ENCODE peak calls at places on chromosomes 12 and 14, in five cellular contexts. B, N, D, M and A are unnamed samples.

GRCh38 chr12:120453977-120454376 is 7.7 kb downstream of the GATC start:
- DNase-seq in B (no peak), M (no peak), N (no peak), D (peak), A (no peak)

GRCh38 chr14:89720741-89721315 is 233.7 kb downstream of the EFCAB11 start:
- DNase-seq in M (peak), N (no peak), B (no peak), D (peak), A (no peak)

GRCh38 chr14:93186461-93186860 is 1.3 kb downstream of the LYSET start:
- DNase-seq in B (no peak), M (no peak), D (no peak), N (no peak), A (no peak)

GRCh38 chr12:127600211-127600610 is 666.8 kb upstream of the TMEM132C start:
- DNase-seq in B (no peak), M (no peak), D (no peak), N (no peak), A (no peak)

GRCh38 chr12:22527999-22528398 is 16.3 kb downstream of the C2CD5 start:
- DNase-seq in N (peak), D (no peak), M (no peak), B (no peak), A (peak)

GRCh38 chr14:93788557-93789365 is 476 bp upstream of the PRIMA1 start:
- DNase-seq in D (no peak), B (no peak), N (no peak), M (no peak), A (no peak)

GRCh38 chr12:121953695-121954094 is 35.3 kb downstream of the CFAP251 start:
- DNase-seq in N (no peak), M (no peak), B (no peak), D (no peak), A (no peak)

GRCh38 chr12:38152816-38153736 is 163.5 kb upstream of the ALG10B start:
- DNase-seq in D (no peak), N (no peak), B (no peak), M (no peak), A (no peak)

GRCh38 chr12:3304436-3305135 is 186.4 kb upstream of the PRMT8 start:
- DNase-seq in M (no peak), B (no peak), N (peak), D (no peak), A (peak)

GRCh38 chr12:71981149-71981548 is 42.5 kb downstream of the TPH2 start:
- DNase-seq in N (no peak), M (no peak), B (no peak), D (no peak), A (no peak)

GRCh38 chr12:9741726-9742125 is 8.8 kb upstream of the CLECL1 start:
- DNase-seq in D (peak), M (peak), N (no peak), B (no peak), A (no peak)

GRCh38 chr12:46131729-46132128 is 137.1 kb downstream of the SLC38A1 start:
- DNase-seq in D (no peak), B (no peak), N (peak), M (no peak), A (no peak)

GRCh38 chr14:104245075-104245474 is 106.7 kb downstream of the KIF26A start:
- DNase-seq in D (no peak), B (no peak), M (no peak), N (no peak), A (no peak)

GRCh38 chr12:29783773-29784666 is at the start of gene TMTC1:
- DNase-seq in M (no peak), N (peak), D (no peak), B (peak), A (no peak)

GRCh38 chr14:68145539-68145938 is 326.0 kb downstream of the RAD51B start:
- DNase-seq in N (peak), D (no peak), M (no peak), B (no peak), A (no peak)

GRCh38 chr14:104800600-104801283 is at the start of gene ZBTB42:
- DNase-seq in D (peak), N (peak), B (no peak), M (peak), A (no peak)

GRCh38 chr14:105065280-105066228 is at the start of gene GPR132:
- DNase-seq in N (no peak), B (peak), M (peak), D (peak), A (no peak)

GRCh38 chr12:111211910-111212757 is 156.8 kb downstream of the PHETA1 start:
- DNase-seq in B (no peak), N (no peak), M (no peak), D (no peak), A (no peak)

GRCh38 chr12:109308534-109309440 is at the start of gene FOXN4:
- DNase-seq in D (no peak), B (no peak), M (no peak), N (no peak), A (no peak)

GRCh38 chr14:51302319-51303030 is 62.4 kb downstream of the TMX1 start:
- DNase-seq in M (no peak), D (no peak), N (no peak), B (no peak), A (no peak)

GRCh38 chr14:90644882-90645281 is 171.3 kb downstream of the TTC7B start:
- DNase-seq in M (no peak), N (peak), B (no peak), D (no peak), A (peak)

GRCh38 chr14:60266021-60266937 is 17.3 kb downstream of the PPM1A start:
- DNase-seq in N (no peak), B (no peak), M (peak), D (no peak), A (no peak)

GRCh38 chr12:6626654-6627283 is 9.0 kb downstream of the LPAR5 start:
- DNase-seq in D (no peak), B (no peak), M (no peak), N (no peak), A (no peak)

GRCh38 chr12:6627598-6627997 is 8.2 kb downstream of the LPAR5 start:
- DNase-seq in N (no peak), M (peak), B (no peak), D (peak), A (no peak)

GRCh38 chr12:6632026-6632978 is 3.5 kb downstream of the LPAR5 start:
- DNase-seq in B (no peak), M (peak), N (no peak), D (peak), A (no peak)

GRCh38 chr12:6631549-6631961 is 4.2 kb downstream of the LPAR5 start:
- DNase-seq in M (no peak), D (peak), N (no peak), B (no peak), A (no peak)

DNA sequence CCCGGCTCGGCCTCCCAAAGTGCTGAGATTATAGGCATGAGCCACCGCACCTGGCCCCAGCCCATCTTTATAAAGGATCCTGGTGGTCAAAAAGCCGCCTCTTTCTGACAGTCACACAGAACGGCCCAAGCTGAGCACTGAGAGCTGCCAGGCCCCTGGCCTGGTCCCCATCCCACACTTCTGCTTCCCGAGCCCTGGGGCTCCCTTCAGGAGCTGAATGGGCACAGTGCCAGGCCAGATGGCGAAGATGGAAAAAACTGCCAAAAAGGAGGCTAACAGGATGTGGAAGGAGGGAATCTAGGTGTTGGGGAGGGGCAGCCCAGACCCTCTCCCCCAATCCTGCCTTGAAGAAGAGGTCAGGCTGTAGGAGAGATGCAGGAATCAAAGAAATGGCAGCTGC is 5.1 kb downstream of the LPAR5 start:
- DNase-seq in M (no peak), N (no peak), D (no peak), B (no peak), A (no peak)
- H3K4me3 ChIP-seq in M (peak), N (no peak), D (peak), B (no peak), A (no peak)

GRCh38 chr12:50057896-50058670 is 687 bp downstream of the ASIC1 start:
- DNase-seq in N (no peak), D (no peak), B (no peak), M (peak), A (no peak)

GRCh38 chr12:50056629-50056976 is 793 bp upstream of the ASIC1 start:
- DNase-seq in N (no peak), D (no peak), M (no peak), B (no peak), A (no peak)

GRCh38 chr12:50055831-50056628 is 1.4 kb upstream of the ASIC1 start:
- DNase-seq in N (peak), D (peak), B (no peak), M (peak), A (no peak)

GRCh38 chr12:50058743-50059312 is 1.4 kb downstream of the ASIC1 start:
- DNase-seq in N (no peak), M (peak), B (no peak), D (no peak), A (no peak)

DNA sequence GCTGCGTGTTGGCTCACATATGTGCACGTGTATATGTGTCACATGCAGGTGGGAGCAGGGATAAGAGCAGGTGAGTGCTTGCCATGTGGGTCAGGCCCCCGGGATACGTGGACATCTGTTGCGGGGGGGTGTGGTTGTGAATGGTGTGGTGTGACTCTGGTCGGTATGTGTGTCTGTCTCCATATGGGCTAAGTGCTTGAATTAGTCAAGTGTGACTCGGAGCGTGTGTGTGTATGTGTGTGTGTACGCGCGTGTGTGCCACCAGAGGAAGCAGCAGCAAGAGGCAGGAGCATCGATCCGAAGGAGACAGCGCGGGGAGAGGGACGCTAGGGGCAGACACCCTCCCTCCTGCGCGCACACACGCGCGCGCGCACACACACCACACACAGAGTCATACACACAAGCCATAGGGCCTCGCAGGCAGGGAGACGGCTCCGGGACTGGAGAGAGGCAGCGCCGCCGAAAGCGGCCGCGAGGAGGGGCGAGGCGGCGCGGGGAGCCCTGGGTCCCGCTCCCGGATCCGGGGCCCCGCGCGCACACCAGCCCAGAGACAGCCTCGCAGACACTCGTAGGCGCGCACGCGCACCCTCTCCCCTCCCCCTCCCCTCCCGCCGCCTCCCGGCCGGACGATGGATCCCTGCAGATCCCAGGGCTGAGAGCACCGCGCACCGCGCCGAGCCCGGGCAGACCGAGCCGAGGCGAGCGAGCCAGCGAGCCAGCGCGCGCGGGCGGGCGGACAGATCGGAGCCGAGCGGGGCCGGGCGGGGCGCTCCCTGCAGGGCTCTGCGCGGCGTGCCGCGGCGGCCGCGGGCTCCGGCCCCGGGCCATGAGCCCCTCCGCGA is at the start of gene ASIC1:
- DNase-seq in D (peak), M (peak), N (peak), B (no peak), A (no peak)
- H3K4me3 ChIP-seq in D (peak), M (peak), N (peak), B (peak), A (peak)

GRCh38 chr12:100199023-100199346 is 1.6 kb upstream of the ACTR6 start:
- DNase-seq in M (no peak), D (no peak), N (no peak), B (no peak), A (no peak)
- H3K4me3 ChIP-seq in M (peak), D (peak), N (peak), B (peak), A (peak)

GRCh38 chr14:56808314-56809201 is 1.7 kb downstream of the OTX2 start:
- DNase-seq in M (no peak), N (no peak), B (no peak), D (no peak), A (no peak)

GRCh38 chr14:56805201-56805991 is 4.9 kb downstream of the OTX2 start:
- DNase-seq in D (no peak), B (no peak), N (no peak), M (no peak), A (no peak)

GRCh38 chr14:56803816-56804535 is 6.3 kb downstream of the OTX2 start:
- DNase-seq in B (no peak), M (no peak), D (no peak), N (no peak), A (no peak)

GRCh38 chr14:56807586-56808168 is 2.6 kb downstream of the OTX2 start:
- DNase-seq in N (no peak), B (no peak), M (no peak), D (no peak), A (no peak)

DNA sequence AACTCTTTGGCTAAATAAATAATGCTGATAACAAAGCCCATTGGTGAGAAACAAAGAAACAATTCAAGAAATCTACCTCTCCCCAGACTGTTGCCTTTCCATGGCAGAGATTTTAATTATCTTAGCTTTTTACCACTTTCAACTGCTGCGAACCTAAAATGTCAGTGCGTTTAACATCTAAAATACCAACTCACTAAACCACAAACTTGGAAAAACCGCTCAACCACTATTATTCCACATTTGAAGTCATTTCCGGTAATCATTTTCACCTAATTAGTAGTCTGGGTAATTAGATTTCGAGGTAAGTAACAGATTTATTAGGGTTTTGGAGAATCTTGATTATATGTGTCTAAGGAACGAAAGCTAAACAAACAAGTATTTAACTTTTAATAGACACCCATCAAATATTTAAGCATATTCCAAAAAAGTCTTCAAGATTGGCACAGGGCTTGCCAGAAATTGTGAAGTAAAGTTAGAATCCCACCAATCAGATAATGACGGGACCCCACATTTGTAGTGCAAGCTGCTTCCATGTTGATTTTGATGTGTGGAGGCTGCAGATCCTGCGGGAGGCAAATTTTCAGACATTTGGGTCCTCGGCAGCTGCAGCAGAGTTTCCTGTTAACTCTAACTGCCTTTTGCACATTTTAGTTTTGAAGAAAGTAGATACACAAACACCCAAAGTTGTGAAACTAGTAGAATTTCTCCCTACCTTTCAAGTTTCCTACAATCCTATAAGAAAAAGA is 4.1 kb downstream of the OTX2 start:
- DNase-seq in B (no peak), N (no peak), M (no peak), D (no peak), A (no peak)
- H3K4me3 ChIP-seq in B (no peak), N (no peak), M (no peak), D (no peak), A (no peak)

GRCh38 chr14:71764701-71765347 is 167.4 kb upstream of the RGS6 start:
- DNase-seq in D (no peak), N (peak), B (no peak), M (no peak), A (no peak)
- H3K4me3 ChIP-seq in D (no peak), N (peak), B (no peak), M (no peak), A (peak)

GRCh38 chr12:7638764-7639570 is 26.7 kb downstream of the APOBEC1 start:
- DNase-seq in N (peak), B (peak), D (peak), M (peak), A (peak)

GRCh38 chr12:7642287-7642686 is 23.4 kb downstream of the APOBEC1 start:
- DNase-seq in D (no peak), B (no peak), M (no peak), N (no peak), A (no peak)

GRCh38 chr12:7645395-7646177 is 20.1 kb downstream of the APOBEC1 start:
- DNase-seq in N (peak), M (peak), D (peak), B (no peak), A (peak)

GRCh38 chr12:7646178-7646475 is 19.6 kb downstream of the APOBEC1 start:
- DNase-seq in B (no peak), M (no peak), N (no peak), D (no peak), A (no peak)

GRCh38 chr12:7642876-7643309 is 22.8 kb downstream of the APOBEC1 start:
- DNase-seq in N (peak), D (no peak), B (no peak), M (no peak), A (no peak)
- H3K4me3 ChIP-seq in N (no peak), D (no peak), B (no peak), M (no peak), A (no peak)